ENCODE peak calls at places on chromosome 10, in five cellular contexts. B is brain microvascular endothelial cell, X is cardiac muscle cell, I is tibial artery, G is heart right ventricle. R is an unnamed sample. For H3K36me3, the result is how much of the 10 kb centered on the place peaks cover.

GRCh38 chr10:2619472-2619871 is 447.9 kb upstream of the PFKP start:
- DNase-seq in B (no peak), X (no peak), I (no peak), G (no peak), R (no peak)

GRCh38 chr10:18659784-18660561 is 742 bp downstream of the ARL5B start:
- DNase-seq in B (no peak), X (peak), I (no peak), G (no peak), R (peak)

GRCh38 chr10:7606977-7607404 is 59.8 kb downstream of the ITIH5 start:
- DNase-seq in B (no peak), X (peak), I (no peak), G (no peak), R (no peak)

GRCh38 chr10:42149027-42149700 is 489.2 kb downstream of the ZNF33B start:
- DNase-seq in B (no peak), X (peak), I (no peak), G (peak), R (peak)

GRCh38 chr10:127556911-127557310 is 7.8 kb downstream of the NPS start:
- DNase-seq in B (peak), X (no peak), I (no peak), G (peak), R (no peak)

GRCh38 chr10:80686734-80687561 is 149.2 kb downstream of the SH2D4B start:
- DNase-seq in B (no peak), X (no peak), I (no peak), G (no peak), R (no peak)

GRCh38 chr10:61197022-61197421 is 253.0 kb upstream of the RHOBTB1 start:
- DNase-seq in B (no peak), X (no peak), I (no peak), G (no peak), R (no peak)

GRCh38 chr10:11097686-11098085 is 80.0 kb downstream of the CELF2 start:
- DNase-seq in B (no peak), X (no peak), I (no peak), G (no peak), R (no peak)

GRCh38 chr10:92387289-92387940 is 96.4 kb downstream of the MARCHF5 start:
- DNase-seq in B (peak), X (peak), I (no peak), G (peak), R (peak)

GRCh38 chr10:97566338-97566986 is 6.1 kb upstream of the ANKRD2 start:
- DNase-seq in B (no peak), X (no peak), I (no peak), G (no peak), R (no peak)

GRCh38 chr10:60433684-60434083 is 44.0 kb upstream of the ANK3 start:
- DNase-seq in B (peak), X (peak), I (no peak), G (no peak), R (no peak)

GRCh38 chr10:114246679-114247305 is 7.7 kb downstream of the VWA2 start:
- DNase-seq in B (no peak), X (no peak), I (no peak), G (no peak), R (no peak)

GRCh38 chr10:31152421-31153133 is 120.9 kb upstream of the ZNF438 start:
- DNase-seq in B (no peak), X (no peak), I (no peak), G (peak), R (no peak)

GRCh38 chr10:29841724-29842649 is 207.2 kb upstream of the SVIL start:
- DNase-seq in B (peak), X (peak), I (peak), G (peak), R (no peak)

GRCh38 chr10:26824015-26824690 is 36.6 kb downstream of the ABI1 start:
- DNase-seq in B (no peak), X (no peak), I (no peak), G (no peak), R (no peak)

GRCh38 chr10:79202188-79203013 is 133.6 kb downstream of the ZMIZ1 start:
- DNase-seq in B (no peak), X (peak), I (no peak), G (no peak), R (peak)

GRCh38 chr10:129919358-129919757 is 44.7 kb downstream of the EBF3 start:
- DNase-seq in B (no peak), X (no peak), I (no peak), G (no peak), R (no peak)

GRCh38 chr10:102677736-102678354 is 33.6 kb downstream of the TRIM8 start:
- DNase-seq in B (no peak), X (no peak), I (no peak), G (no peak), R (no peak)

GRCh38 chr10:111146025-111146640 is 69.3 kb downstream of the ADRA2A start:
- DNase-seq in B (no peak), X (no peak), I (no peak), G (no peak), R (no peak)

GRCh38 chr10:74227697-74228424 is 76.8 kb downstream of the ADK start:
- DNase-seq in B (peak), X (peak), I (no peak), G (no peak), R (no peak)

GRCh38 chr10:11687357-11687771 is 54.8 kb upstream of the ECHDC3 start:
- DNase-seq in B (no peak), X (no peak), I (no peak), G (no peak), R (no peak)

GRCh38 chr10:101075775-101076174 is 14.0 kb downstream of the KAZALD1 start:
- DNase-seq in B (no peak), X (no peak), I (no peak), G (no peak), R (no peak)

GRCh38 chr10:71605263-71605962 is 114.2 kb downstream of the C10orf105 start:
- DNase-seq in B (peak), X (peak), I (no peak), G (no peak), R (no peak)

GRCh38 chr10:58576736-58577366 is 64.2 kb downstream of the BICC1 start:
- DNase-seq in B (no peak), X (no peak), I (no peak), G (no peak), R (no peak)

GRCh38 chr10:7755103-7755502 is 32.7 kb downstream of the KIN start:
- DNase-seq in B (no peak), X (no peak), I (no peak), G (no peak), R (no peak)

GRCh38 chr10:28984431-28984830 is 304.4 kb upstream of the LYZL1 start:
- DNase-seq in B (peak), X (peak), I (peak), G (peak), R (peak)

GRCh38 chr10:122116331-122116730 is 127.4 kb downstream of the TACC2 start:
- DNase-seq in B (peak), X (peak), I (no peak), G (no peak), R (no peak)

GRCh38 chr10:78139336-78139735 is 105.7 kb downstream of the RPS24 start:
- DNase-seq in B (no peak), X (no peak), I (no peak), G (no peak), R (no peak)

GRCh38 chr10:105070980-105071379 is 429.9 kb downstream of the SORCS3 start:
- DNase-seq in B (no peak), X (no peak), I (no peak), G (no peak), R (no peak)

GRCh38 chr10:108409316-108409715 is 1244.8 kb upstream of the SORCS1 start:
- DNase-seq in B (no peak), X (no peak), I (no peak), G (no peak), R (no peak)

GRCh38 chr10:116168329-116168728 is 104.7 kb downstream of the GFRA1 start:
- DNase-seq in B (no peak), X (no peak), I (no peak), G (no peak), R (peak)

GRCh38 chr10:17144757-17145156 is 15.1 kb upstream of the CUBN start:
- DNase-seq in B (no peak), X (no peak), I (no peak), G (no peak), R (no peak)

GRCh38 chr10:127991543-127992255 is 84.8 kb downstream of the PTPRE start:
- DNase-seq in B (no peak), X (no peak), I (no peak), G (no peak), R (peak)

GRCh38 chr10:94397549-94398370 is 4.6 kb upstream of the TBC1D12 start:
- DNase-seq in B (peak), X (peak), I (no peak), G (no peak), R (peak)

GRCh38 chr10:124287071-124287685 is 131.5 kb downstream of the OAT start:
- DNase-seq in B (no peak), X (no peak), I (no peak), G (no peak), R (peak)

GRCh38 chr10:24207781-24208611 is 942 bp upstream of the KIAA1217 start:
- DNase-seq in B (no peak), X (peak), I (no peak), G (peak), R (peak)
- H3K4me3 ChIP-seq in B (no peak), X (peak), I (peak), G (peak), R (no peak)

GRCh38 chr10:13669182-13669860 is 82.6 kb downstream of the PRPF18 start:
- DNase-seq in B (no peak), X (no peak), I (no peak), G (no peak), R (no peak)
- H3K36me3 ChIP-seq in B (half or more), X (under half), I (under half), G (half or more), R (under half)

DNA sequence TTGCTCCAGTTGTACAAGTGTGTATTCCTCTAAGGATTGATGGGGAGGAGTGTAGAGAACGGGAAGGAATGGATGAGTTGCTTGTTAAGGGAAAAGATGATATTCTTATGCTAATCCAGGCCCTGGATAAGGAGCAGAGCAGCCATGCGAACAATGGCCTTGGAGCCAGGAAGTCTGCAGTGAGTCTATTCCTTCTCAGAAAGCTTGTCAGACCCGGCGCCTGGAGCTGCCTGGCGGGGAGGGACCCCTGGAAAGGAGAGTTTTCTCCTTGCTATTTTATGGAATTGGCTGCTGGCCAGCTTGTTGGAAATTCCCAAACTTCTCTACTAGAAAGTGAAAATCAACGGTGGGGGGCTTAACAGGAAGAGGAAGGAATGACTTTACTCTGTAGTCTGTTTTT is 89.1 kb downstream of the MMRN2 start:
- DNase-seq in B (peak), X (peak), I (no peak), G (peak), R (peak)
- H3K27ac ChIP-seq in B (no peak), X (peak), I (peak), G (peak), R (peak)

DNA sequence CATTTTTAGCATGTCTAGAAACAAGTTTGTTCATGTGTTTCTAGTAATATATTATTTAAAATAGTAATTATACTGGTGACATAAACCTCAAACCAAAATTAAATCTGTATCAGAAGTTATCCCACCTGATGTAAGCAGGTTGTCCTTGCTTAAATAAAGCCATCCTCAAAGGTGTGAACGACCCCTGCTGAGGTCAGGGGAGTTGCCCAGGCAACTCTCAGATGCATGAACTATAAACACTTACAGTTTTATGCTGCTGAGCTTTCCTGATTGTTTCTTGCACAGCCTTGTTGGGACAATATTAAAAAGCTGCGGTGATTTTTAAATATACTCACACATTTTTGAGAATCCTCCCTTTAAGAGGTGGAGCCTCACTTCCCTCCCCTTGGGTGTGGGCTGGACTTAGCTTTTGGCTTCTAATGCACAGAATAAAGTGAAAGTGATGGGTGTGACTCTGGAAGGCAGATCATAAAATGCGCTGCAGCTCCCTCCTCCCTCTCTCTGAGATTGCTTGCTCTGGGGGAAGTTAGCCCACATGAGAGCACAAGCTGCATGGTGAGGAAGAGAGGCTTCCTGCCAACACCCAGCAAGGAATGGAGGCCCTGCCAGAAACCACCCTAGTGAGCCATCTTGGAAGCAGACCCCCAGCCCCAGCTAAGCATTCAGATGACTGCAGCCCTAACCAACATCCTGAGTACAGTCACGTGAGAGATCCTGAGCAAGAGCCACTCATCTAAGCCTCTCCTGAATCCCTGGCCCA is 152.7 kb downstream of the SKIDA1 start:
- DNase-seq in B (peak), X (peak), I (peak), G (peak), R (peak)
- H3K4me3 ChIP-seq in B (peak), X (no peak), I (no peak), G (peak), R (no peak)

DNA sequence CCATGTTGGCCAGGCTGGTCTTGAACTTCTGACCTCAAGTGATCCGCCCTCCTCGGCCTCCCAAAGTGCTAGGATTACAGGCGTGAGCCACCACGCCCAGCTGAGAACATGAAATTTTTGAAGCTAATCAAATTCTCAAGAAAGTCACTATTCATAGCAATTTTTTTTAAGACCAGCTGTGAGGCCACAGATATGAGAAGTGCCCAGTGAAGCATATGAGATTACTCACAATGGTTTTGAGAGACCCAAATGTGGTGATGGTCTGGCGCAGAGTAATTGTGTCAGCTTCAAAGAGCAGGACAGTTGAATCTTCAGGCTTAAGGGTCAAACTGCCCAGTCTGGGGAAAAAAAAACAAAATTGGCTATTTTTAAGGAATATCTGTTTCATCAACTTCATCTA is 16.2 kb downstream of the NCOA4 start:
- DNase-seq in B (no peak), X (no peak), I (no peak), G (no peak), R (no peak)
- H3K36me3 ChIP-seq in B (under half), X (half or more), I (half or more), G (half or more), R (half or more)

GRCh38 chr10:65500716-65501115 is 1425.1 kb upstream of the LRRTM3 start:
- DNase-seq in B (no peak), X (no peak), I (no peak), G (no peak), R (no peak)
- H3K27ac ChIP-seq in B (no peak), X (no peak), I (no peak), G (no peak), R (no peak)